ENCODE peak calls at places on chromosome 13, in seven cellular contexts. One of them, this sample, is unnamed.

GRCh38 chr13:46963874-46964273 is 67.0 kb upstream of the HTR2A start:
- DNase-seq in cardiac muscle cell: no peak
- DNase-seq in ovary: no peak
- DNase-seq in mesenchymal stem cell: no peak
- DNase-seq in right lobe of liver: no peak
- DNase-seq in CD4-positive, CD25-positive, alpha-beta regulatory T cell: no peak
- DNase-seq in keratinocyte: no peak
- DNase-seq in this sample: no peak

GRCh38 chr13:27774169-27774568 is 18.1 kb upstream of the GSX1 start:
- DNase-seq in ovary: no peak
- DNase-seq in keratinocyte: no peak
- DNase-seq in cardiac muscle cell: no peak
- DNase-seq in CD4-positive, CD25-positive, alpha-beta regulatory T cell: no peak
- DNase-seq in right lobe of liver: no peak
- DNase-seq in mesenchymal stem cell: no peak
- DNase-seq in this sample: no peak

GRCh38 chr13:41864658-41865057 is 96.3 kb downstream of the VWA8 start:
- DNase-seq in cardiac muscle cell: peak; percentile 74
- DNase-seq in CD4-positive, CD25-positive, alpha-beta regulatory T cell: no peak
- DNase-seq in mesenchymal stem cell: peak; percentile 64
- DNase-seq in ovary: no peak
- DNase-seq in keratinocyte: no peak
- DNase-seq in right lobe of liver: no peak
- DNase-seq in this sample: no peak

GRCh38 chr13:56457535-56458200 is 683.0 kb upstream of the PRR20A start:
- DNase-seq in right lobe of liver: no peak
- DNase-seq in mesenchymal stem cell: no peak
- DNase-seq in keratinocyte: no peak
- DNase-seq in CD4-positive, CD25-positive, alpha-beta regulatory T cell: no peak
- DNase-seq in cardiac muscle cell: no peak
- DNase-seq in ovary: no peak
- DNase-seq in this sample: no peak

GRCh38 chr13:52767949-52768516 is 28.4 kb upstream of the CNMD start:
- DNase-seq in mesenchymal stem cell: no peak
- DNase-seq in cardiac muscle cell: no peak
- DNase-seq in keratinocyte: no peak
- DNase-seq in right lobe of liver: no peak
- DNase-seq in ovary: no peak
- DNase-seq in CD4-positive, CD25-positive, alpha-beta regulatory T cell: no peak
- DNase-seq in this sample: no peak

GRCh38 chr13:113785051-113786010 is 26.3 kb downstream of the TMEM255B start:
- DNase-seq in mesenchymal stem cell: peak; percentile 58
- DNase-seq in CD4-positive, CD25-positive, alpha-beta regulatory T cell: no peak
- DNase-seq in right lobe of liver: peak; percentile 42
- DNase-seq in ovary: no peak
- DNase-seq in cardiac muscle cell: peak; percentile 19
- DNase-seq in keratinocyte: peak; percentile 77
- DNase-seq in this sample: peak; percentile 69

GRCh38 chr13:29969286-29969685 is 118.9 kb upstream of the UBL3 start:
- DNase-seq in ovary: no peak
- DNase-seq in CD4-positive, CD25-positive, alpha-beta regulatory T cell: no peak
- DNase-seq in cardiac muscle cell: peak; percentile 91
- DNase-seq in keratinocyte: no peak
- DNase-seq in mesenchymal stem cell: no peak
- DNase-seq in right lobe of liver: no peak
- DNase-seq in this sample: no peak

GRCh38 chr13:43883636-43884035 is 3.9 kb downstream of the LACC1 start:
- DNase-seq in right lobe of liver: no peak
- DNase-seq in mesenchymal stem cell: no peak
- DNase-seq in keratinocyte: no peak
- DNase-seq in cardiac muscle cell: no peak
- DNase-seq in CD4-positive, CD25-positive, alpha-beta regulatory T cell: no peak
- DNase-seq in ovary: no peak
- DNase-seq in this sample: no peak

GRCh38 chr13:83753912-83754624 is 128.2 kb downstream of the SLITRK1 start:
- DNase-seq in mesenchymal stem cell: no peak
- DNase-seq in CD4-positive, CD25-positive, alpha-beta regulatory T cell: no peak
- DNase-seq in ovary: no peak
- DNase-seq in right lobe of liver: no peak
- DNase-seq in cardiac muscle cell: no peak
- DNase-seq in keratinocyte: no peak
- DNase-seq in this sample: peak; percentile 70

GRCh38 chr13:73672492-73672891 is 461.7 kb downstream of the KLF12 start:
- DNase-seq in CD4-positive, CD25-positive, alpha-beta regulatory T cell: no peak
- DNase-seq in keratinocyte: no peak
- DNase-seq in ovary: no peak
- DNase-seq in cardiac muscle cell: no peak
- DNase-seq in mesenchymal stem cell: no peak
- DNase-seq in right lobe of liver: no peak
- DNase-seq in this sample: no peak

GRCh38 chr13:84864341-84864740 is 934.9 kb downstream of the SLITRK6 start:
- DNase-seq in cardiac muscle cell: no peak
- DNase-seq in ovary: no peak
- DNase-seq in CD4-positive, CD25-positive, alpha-beta regulatory T cell: no peak
- DNase-seq in mesenchymal stem cell: no peak
- DNase-seq in keratinocyte: no peak
- DNase-seq in right lobe of liver: no peak
- DNase-seq in this sample: no peak

GRCh38 chr13:64446372-64446771 is 2783.8 kb downstream of the PCDH9 start:
- DNase-seq in right lobe of liver: no peak
- DNase-seq in CD4-positive, CD25-positive, alpha-beta regulatory T cell: no peak
- DNase-seq in keratinocyte: no peak
- DNase-seq in mesenchymal stem cell: no peak
- DNase-seq in ovary: no peak
- DNase-seq in cardiac muscle cell: no peak
- DNase-seq in this sample: no peak

GRCh38 chr13:31052478-31052877 is 109.2 kb downstream of the HSPH1 start:
- DNase-seq in cardiac muscle cell: no peak
- DNase-seq in right lobe of liver: no peak
- DNase-seq in mesenchymal stem cell: no peak
- DNase-seq in keratinocyte: no peak
- DNase-seq in ovary: no peak
- DNase-seq in CD4-positive, CD25-positive, alpha-beta regulatory T cell: no peak
- DNase-seq in this sample: no peak

GRCh38 chr13:57624565-57625435 is 6.7 kb upstream of the PCDH17 start:
- DNase-seq in mesenchymal stem cell: peak; percentile 79
- DNase-seq in CD4-positive, CD25-positive, alpha-beta regulatory T cell: no peak
- DNase-seq in cardiac muscle cell: peak; percentile 74
- DNase-seq in right lobe of liver: peak; percentile 53
- DNase-seq in ovary: no peak
- DNase-seq in keratinocyte: peak; percentile 9
- DNase-seq in this sample: no peak

GRCh38 chr13:92734545-92734944 is 492.1 kb upstream of the GPC6 start:
- DNase-seq in CD4-positive, CD25-positive, alpha-beta regulatory T cell: no peak
- DNase-seq in mesenchymal stem cell: no peak
- DNase-seq in cardiac muscle cell: no peak
- DNase-seq in keratinocyte: no peak
- DNase-seq in ovary: no peak
- DNase-seq in right lobe of liver: no peak
- DNase-seq in this sample: no peak

GRCh38 chr13:28161370-28161769 is 23.0 kb downstream of the PAN3 start:
- DNase-seq in ovary: no peak
- DNase-seq in mesenchymal stem cell: peak; percentile 62
- DNase-seq in keratinocyte: no peak
- DNase-seq in CD4-positive, CD25-positive, alpha-beta regulatory T cell: no peak
- DNase-seq in right lobe of liver: no peak
- DNase-seq in cardiac muscle cell: peak; percentile 26
- DNase-seq in this sample: peak; percentile 43

GRCh38 chr13:91745962-91746361 is 347.5 kb downstream of the GPC5 start:
- DNase-seq in right lobe of liver: no peak
- DNase-seq in cardiac muscle cell: no peak
- DNase-seq in ovary: no peak
- DNase-seq in CD4-positive, CD25-positive, alpha-beta regulatory T cell: no peak
- DNase-seq in mesenchymal stem cell: no peak
- DNase-seq in keratinocyte: no peak
- DNase-seq in this sample: no peak

GRCh38 chr13:109162248-109163051 is 533.0 kb downstream of the MYO16 start:
- DNase-seq in CD4-positive, CD25-positive, alpha-beta regulatory T cell: no peak
- DNase-seq in mesenchymal stem cell: no peak
- DNase-seq in ovary: no peak
- DNase-seq in cardiac muscle cell: no peak
- DNase-seq in right lobe of liver: no peak
- DNase-seq in keratinocyte: no peak
- DNase-seq in this sample: peak; percentile 61

GRCh38 chr13:53637971-53638547 is 609.4 kb downstream of the OLFM4 start:
- DNase-seq in right lobe of liver: no peak
- DNase-seq in ovary: no peak
- DNase-seq in keratinocyte: no peak
- DNase-seq in CD4-positive, CD25-positive, alpha-beta regulatory T cell: no peak
- DNase-seq in mesenchymal stem cell: no peak
- DNase-seq in cardiac muscle cell: no peak
- DNase-seq in this sample: no peak

GRCh38 chr13:45339867-45340266 is 1.1 kb downstream of the TPT1 start:
- DNase-seq in CD4-positive, CD25-positive, alpha-beta regulatory T cell: no peak
- DNase-seq in keratinocyte: no peak
- DNase-seq in ovary: no peak
- DNase-seq in cardiac muscle cell: no peak
- DNase-seq in right lobe of liver: no peak
- DNase-seq in mesenchymal stem cell: no peak
- DNase-seq in this sample: no peak

GRCh38 chr13:92136449-92137180 is 738.2 kb downstream of the GPC5 start:
- DNase-seq in mesenchymal stem cell: peak; percentile 79
- DNase-seq in right lobe of liver: no peak
- DNase-seq in keratinocyte: no peak
- DNase-seq in CD4-positive, CD25-positive, alpha-beta regulatory T cell: no peak
- DNase-seq in ovary: no peak
- DNase-seq in cardiac muscle cell: peak; percentile 21
- DNase-seq in this sample: no peak

GRCh38 chr13:49140910-49141611 is 79.1 kb upstream of the MLNR start:
- DNase-seq in mesenchymal stem cell: no peak
- DNase-seq in keratinocyte: no peak
- DNase-seq in CD4-positive, CD25-positive, alpha-beta regulatory T cell: no peak
- DNase-seq in ovary: no peak
- DNase-seq in cardiac muscle cell: no peak
- DNase-seq in right lobe of liver: no peak
- DNase-seq in this sample: no peak

GRCh38 chr13:108527849-108528248 is 101.6 kb upstream of the MYO16 start:
- DNase-seq in mesenchymal stem cell: no peak
- DNase-seq in ovary: no peak
- DNase-seq in keratinocyte: no peak
- DNase-seq in CD4-positive, CD25-positive, alpha-beta regulatory T cell: no peak
- DNase-seq in cardiac muscle cell: no peak
- DNase-seq in right lobe of liver: no peak
- DNase-seq in this sample: no peak

GRCh38 chr13:102131246-102131645 is 270.6 kb downstream of the FGF14 start:
- DNase-seq in CD4-positive, CD25-positive, alpha-beta regulatory T cell: no peak
- DNase-seq in cardiac muscle cell: no peak
- DNase-seq in keratinocyte: no peak
- DNase-seq in ovary: no peak
- DNase-seq in right lobe of liver: no peak
- DNase-seq in mesenchymal stem cell: no peak
- DNase-seq in this sample: no peak

GRCh38 chr13:113413898-113414282 is 39.4 kb downstream of the ADPRHL1 start:
- DNase-seq in mesenchymal stem cell: no peak
- DNase-seq in keratinocyte: no peak
- DNase-seq in CD4-positive, CD25-positive, alpha-beta regulatory T cell: no peak
- DNase-seq in right lobe of liver: no peak
- DNase-seq in cardiac muscle cell: no peak
- DNase-seq in ovary: no peak
- DNase-seq in this sample: no peak

GRCh38 chr13:80921971-80922370 is 581.0 kb upstream of the SPRY2 start:
- DNase-seq in ovary: no peak
- DNase-seq in CD4-positive, CD25-positive, alpha-beta regulatory T cell: no peak
- DNase-seq in keratinocyte: no peak
- DNase-seq in mesenchymal stem cell: no peak
- DNase-seq in cardiac muscle cell: peak; percentile 27
- DNase-seq in right lobe of liver: no peak
- DNase-seq in this sample: no peak

GRCh38 chr13:98473135-98473791 is 103.6 kb downstream of the STK24 start:
- DNase-seq in CD4-positive, CD25-positive, alpha-beta regulatory T cell: no peak
- DNase-seq in mesenchymal stem cell: no peak
- DNase-seq in keratinocyte: no peak
- DNase-seq in cardiac muscle cell: no peak
- DNase-seq in right lobe of liver: peak; percentile 94
- DNase-seq in ovary: no peak
- DNase-seq in this sample: no peak

GRCh38 chr13:30805603-30806011 is 70.3 kb downstream of the ALOX5AP start:
- DNase-seq in keratinocyte: no peak
- DNase-seq in mesenchymal stem cell: no peak
- DNase-seq in right lobe of liver: peak; percentile 55
- DNase-seq in cardiac muscle cell: peak; percentile 84
- DNase-seq in CD4-positive, CD25-positive, alpha-beta regulatory T cell: no peak
- DNase-seq in ovary: no peak
- DNase-seq in this sample: no peak

GRCh38 chr13:23980160-23980551 is 82.9 kb upstream of the C1QTNF9B start:
- DNase-seq in right lobe of liver: peak; percentile 74
- DNase-seq in mesenchymal stem cell: peak; percentile 92
- DNase-seq in CD4-positive, CD25-positive, alpha-beta regulatory T cell: peak; percentile 69
- DNase-seq in keratinocyte: no peak
- DNase-seq in cardiac muscle cell: peak; percentile 95
- DNase-seq in ovary: peak; percentile 94
- DNase-seq in this sample: peak; percentile 78

GRCh38 chr13:40657961-40658360 is 8.5 kb downstream of the FOXO1 start:
- DNase-seq in cardiac muscle cell: peak; percentile 58
- DNase-seq in ovary: no peak
- DNase-seq in mesenchymal stem cell: no peak
- DNase-seq in keratinocyte: no peak
- DNase-seq in CD4-positive, CD25-positive, alpha-beta regulatory T cell: no peak
- DNase-seq in right lobe of liver: no peak
- DNase-seq in this sample: no peak
- H3K4me1 ChIP-seq in cardiac muscle cell: peaks cover 14% of the 10 kb centered on the region
- H3K4me1 ChIP-seq in ovary: peaks cover 29% of the 10 kb centered on the region
- H3K4me1 ChIP-seq in mesenchymal stem cell: no peaks in the 10 kb centered on the region
- H3K4me1 ChIP-seq in keratinocyte: peaks cover 15% of the 10 kb centered on the region
- H3K4me1 ChIP-seq in CD4-positive, CD25-positive, alpha-beta regulatory T cell: peaks cover 94% of the 10 kb centered on the region
- H3K4me1 ChIP-seq in right lobe of liver: peaks cover 36% of the 10 kb centered on the region
- H3K4me1 ChIP-seq in this sample: peaks cover 12% of the 10 kb centered on the region

GRCh38 chr13:36341718-36342117 is 4.5 kb downstream of the SPART start:
- DNase-seq in keratinocyte: no peak
- DNase-seq in right lobe of liver: no peak
- DNase-seq in CD4-positive, CD25-positive, alpha-beta regulatory T cell: no peak
- DNase-seq in mesenchymal stem cell: peak; percentile 83
- DNase-seq in ovary: no peak
- DNase-seq in cardiac muscle cell: peak; percentile 55
- DNase-seq in this sample: no peak
- H3K27ac ChIP-seq in keratinocyte: no peak overlapping the region
- H3K27ac ChIP-seq in right lobe of liver: no peak overlapping the region
- H3K27ac ChIP-seq in CD4-positive, CD25-positive, alpha-beta regulatory T cell: no peak overlapping the region
- H3K27ac ChIP-seq in mesenchymal stem cell: no peak overlapping the region
- H3K27ac ChIP-seq in ovary: no peak overlapping the region
- H3K27ac ChIP-seq in cardiac muscle cell: no peak overlapping the region
- H3K27ac ChIP-seq in this sample: no peak overlapping the region

DNA sequence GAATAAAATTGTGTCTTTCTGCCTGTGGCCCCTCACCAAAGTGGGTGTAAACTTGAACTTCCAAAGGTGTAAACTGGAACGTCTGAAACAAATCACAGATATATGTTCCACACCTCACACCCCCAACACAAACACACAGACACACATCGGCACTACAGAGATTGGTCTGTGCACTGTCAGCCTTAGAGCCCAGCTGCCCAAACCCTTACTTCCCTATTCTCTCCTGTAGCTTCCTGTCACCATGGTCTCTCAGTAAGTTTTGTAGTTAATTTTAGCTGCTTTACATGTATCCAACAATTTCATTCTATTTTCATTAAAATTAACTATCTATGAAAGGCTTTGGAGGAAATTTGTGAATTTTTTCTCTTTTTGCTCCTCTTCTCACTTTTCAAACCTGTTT is 5.4 kb downstream of the TM9SF2 start:
- DNase-seq in ovary: no peak
- DNase-seq in mesenchymal stem cell: no peak
- DNase-seq in CD4-positive, CD25-positive, alpha-beta regulatory T cell: no peak
- DNase-seq in cardiac muscle cell: no peak
- DNase-seq in right lobe of liver: no peak
- DNase-seq in keratinocyte: no peak
- DNase-seq in this sample: peak; percentile 47
- H3K4me3 ChIP-seq in ovary: no peak overlapping the region
- H3K4me3 ChIP-seq in mesenchymal stem cell: no peak overlapping the region
- H3K4me3 ChIP-seq in CD4-positive, CD25-positive, alpha-beta regulatory T cell: peak overlapping the region; percentile 41
- H3K4me3 ChIP-seq in cardiac muscle cell: no peak overlapping the region
- H3K4me3 ChIP-seq in right lobe of liver: no peak overlapping the region
- H3K4me3 ChIP-seq in keratinocyte: no peak overlapping the region
- H3K4me3 ChIP-seq in this sample: no peak overlapping the region

GRCh38 chr13:111213964-111214726 is 99.0 kb downstream of the ARHGEF7 start:
- DNase-seq in keratinocyte: no peak
- DNase-seq in right lobe of liver: peak; percentile 80
- DNase-seq in CD4-positive, CD25-positive, alpha-beta regulatory T cell: no peak
- DNase-seq in ovary: no peak
- DNase-seq in cardiac muscle cell: no peak
- DNase-seq in mesenchymal stem cell: no peak
- DNase-seq in this sample: no peak
- H3K4me1 ChIP-seq in keratinocyte: peaks cover 10% of the 10 kb centered on the region
- H3K4me1 ChIP-seq in right lobe of liver: peaks cover 16% of the 10 kb centered on the region
- H3K4me1 ChIP-seq in CD4-positive, CD25-positive, alpha-beta regulatory T cell: no peaks in the 10 kb centered on the region
- H3K4me1 ChIP-seq in ovary: peaks cover 15% of the 10 kb centered on the region
- H3K4me1 ChIP-seq in cardiac muscle cell: peaks cover 27% of the 10 kb centered on the region
- H3K4me1 ChIP-seq in mesenchymal stem cell: peaks cover 23% of the 10 kb centered on the region
- H3K4me1 ChIP-seq in this sample: peaks cover 42% of the 10 kb centered on the region